ENCODE peak calls at places on chromosomes 5 and 9, in six cellular contexts. L is neuronal stem cell, H is mesenchymal stem cell, K is trophoblast cell, M is H1, G is H9. Q is an unnamed sample.

GRCh38 chr5:144405986-144406385 is 235.3 kb downstream of the KCTD16 start:
- DNase-seq in L (no peak), H (no peak), K (no peak), M (no peak), G (no peak), Q (no peak)

GRCh38 chr5:176732736-176733585 is 77.4 kb upstream of the UNC5A start:
- DNase-seq in L (no peak), H (no peak), K (no peak), M (peak; percentile 46), G (peak; percentile 30), Q (no peak)

GRCh38 chr5:104569621-104570020 is 1007.0 kb upstream of the NUDT12 start:
- DNase-seq in L (no peak), H (no peak), K (no peak), M (no peak), G (no peak), Q (no peak)

GRCh38 chr5:179325296-179326031 is 19.8 kb downstream of the ADAMTS2 start:
- DNase-seq in L (no peak), H (no peak), K (no peak), M (no peak), G (no peak), Q (no peak)

GRCh38 chr5:118029807-118030206 is 958.5 kb downstream of the DTWD2 start:
- DNase-seq in L (no peak), H (no peak), K (no peak), M (no peak), G (no peak), Q (no peak)

GRCh38 chr5:82975812-82976211 is 101.4 kb downstream of the TMEM167A start:
- DNase-seq in L (no peak), H (no peak), K (peak; percentile 92), M (no peak), G (no peak), Q (no peak)

GRCh38 chr9:96253059-96253696 is 48.8 kb downstream of the HSD17B3 start:
- DNase-seq in L (no peak), H (no peak), K (no peak), M (no peak), G (no peak), Q (no peak)

GRCh38 chr9:102796244-102796643 is 198.9 kb upstream of the CYLC2 start:
- DNase-seq in L (no peak), H (no peak), K (no peak), M (no peak), G (no peak), Q (no peak)

GRCh38 chr5:10653751-10654400 is 90.0 kb downstream of the ANKRD33B start:
- DNase-seq in L (no peak), H (no peak), K (no peak), M (no peak), G (no peak), Q (no peak)

GRCh38 chr5:130141689-130142320 is 237.5 kb downstream of the CHSY3 start:
- DNase-seq in L (no peak), H (peak; percentile 62), K (peak; percentile 61), M (peak; percentile 70), G (peak; percentile 64), Q (no peak)

GRCh38 chr9:115117999-115118470 is at the start of gene TNC:
- DNase-seq in L (peak; percentile 52), H (peak; percentile 81), K (peak; percentile 10), M (peak; percentile 52), G (peak; percentile 63), Q (peak; percentile 92)

GRCh38 chr5:1526151-1526631 is 2.4 kb upstream of the LPCAT1 start:
- DNase-seq in L (no peak), H (no peak), K (no peak), M (peak; percentile 38), G (no peak), Q (no peak)

GRCh38 chr9:133792721-133793470 is 54.7 kb upstream of the SARDH start:
- DNase-seq in L (peak; percentile 62), H (peak; percentile 81), K (peak; percentile 83), M (peak; percentile 90), G (peak; percentile 70), Q (peak; percentile 73)

GRCh38 chr5:177527595-177527994 is 10.8 kb upstream of the DDX41 start:
- DNase-seq in L (no peak), H (no peak), K (no peak), M (no peak), G (no peak), Q (no peak)

GRCh38 chr9:84493284-84493947 is 152.9 kb upstream of the SLC28A3 start:
- DNase-seq in L (no peak), H (no peak), K (no peak), M (peak; percentile 46), G (peak; percentile 64), Q (no peak)
- H3K14ac ChIP-seq in L (no peak overlapping the region), H (peak overlapping the region; percentile 59), K (no peak overlapping the region), M (no peak overlapping the region), G (no peak overlapping the region), Q (no peak overlapping the region)

DNA sequence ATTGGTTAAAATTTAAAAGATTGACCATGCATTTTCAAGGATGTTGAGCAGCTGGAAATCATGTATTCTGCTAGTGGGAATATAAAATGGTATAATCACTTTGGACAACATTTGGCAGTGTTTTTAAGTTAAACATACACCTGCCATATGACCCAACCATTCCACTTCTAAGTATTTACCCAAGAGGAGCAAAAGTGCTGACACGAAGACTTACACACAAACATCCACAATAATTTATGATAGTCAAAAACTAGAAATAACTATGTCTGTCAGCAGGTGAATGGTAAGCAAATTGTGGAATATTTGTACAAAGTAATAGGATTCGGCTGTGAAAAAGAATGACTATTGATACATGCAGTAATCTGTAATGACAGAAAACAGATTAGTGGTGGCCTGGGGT is 30.7 kb upstream of the SRP19 start:
- DNase-seq in L (no peak), H (no peak), K (no peak), M (no peak), G (no peak), Q (no peak)
- H3K14ac ChIP-seq in L (no peak overlapping the region), H (no peak overlapping the region), K (no peak overlapping the region), M (no peak overlapping the region), G (no peak overlapping the region), Q (no peak overlapping the region)

DNA sequence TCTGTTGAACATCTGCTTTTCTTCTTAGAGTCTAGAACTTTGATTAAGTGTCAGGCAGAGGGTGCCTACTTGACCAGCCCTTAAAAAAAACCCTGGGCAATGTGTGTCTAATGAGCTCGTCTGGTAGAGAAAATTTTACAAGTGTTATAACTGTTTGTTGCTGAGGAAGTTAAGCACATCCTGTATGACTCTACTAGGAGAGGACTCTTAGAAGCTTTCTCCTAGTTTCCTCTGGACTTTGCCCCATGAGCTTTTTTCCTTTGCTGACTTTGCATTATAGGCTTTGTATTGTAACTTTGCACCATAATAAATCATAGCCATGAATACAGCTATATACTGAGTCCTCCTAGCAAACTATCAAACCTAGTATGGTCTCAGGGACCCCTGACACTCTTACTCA is 39.4 kb downstream of the GNG10 start:
- DNase-seq in L (no peak), H (peak; percentile 13), K (no peak), M (no peak), G (no peak), Q (no peak)
- H3K14ac ChIP-seq in L (no peak overlapping the region), H (no peak overlapping the region), K (no peak overlapping the region), M (no peak overlapping the region), G (no peak overlapping the region), Q (no peak overlapping the region)

DNA sequence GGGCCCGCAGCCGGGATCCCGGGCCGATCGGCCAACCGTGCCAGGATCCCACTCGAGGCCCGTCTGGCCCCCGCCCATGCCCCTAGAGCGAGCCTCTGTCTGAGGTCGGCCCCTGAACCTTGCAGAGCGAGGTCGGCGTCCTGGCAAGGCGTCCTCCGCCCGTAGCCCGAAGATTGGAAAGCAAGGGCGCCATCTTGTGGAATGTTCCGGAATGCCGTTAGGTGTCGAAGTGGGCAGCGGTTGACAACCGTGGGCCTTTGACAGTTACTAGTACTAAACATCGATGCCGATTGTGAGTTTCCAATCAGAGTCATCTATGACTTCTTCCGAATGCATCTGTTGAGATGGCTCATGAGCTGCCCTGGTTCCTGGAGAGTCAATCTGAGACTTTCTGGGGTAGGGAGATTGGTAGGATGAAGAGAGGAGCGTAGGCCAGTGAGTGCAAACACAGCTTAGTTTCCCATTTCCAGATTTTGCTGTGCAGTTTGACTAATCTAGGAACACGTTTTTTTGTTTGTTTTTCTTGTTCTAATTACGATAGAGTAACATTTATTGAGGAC is 921 bp upstream of the PLK2 start:
- DNase-seq in L (peak; percentile 93), H (peak; percentile 88), K (peak; percentile 99), M (peak; percentile 96), G (peak; percentile 93), Q (peak; percentile 80)
- H3K14ac ChIP-seq in L (no peak overlapping the region), H (no peak overlapping the region), K (peak overlapping the region; percentile 52), M (no peak overlapping the region), G (no peak overlapping the region), Q (peak overlapping the region; percentile 91)

GRCh38 chr9:125648294-125648693 is 58.7 kb downstream of the MAPKAP1 start:
- DNase-seq in L (no peak), H (no peak), K (no peak), M (no peak), G (no peak), Q (no peak)

GRCh38 chr9:125649826-125650225 is 57.2 kb downstream of the MAPKAP1 start:
- DNase-seq in L (no peak), H (peak; percentile 46), K (no peak), M (no peak), G (no peak), Q (no peak)

GRCh38 chr9:125649315-125649714 is 57.7 kb downstream of the MAPKAP1 start:
- DNase-seq in L (no peak), H (peak; percentile 93), K (peak; percentile 42), M (no peak), G (no peak), Q (peak; percentile 86)

GRCh38 chr9:125644819-125645507 is 62.0 kb downstream of the MAPKAP1 start:
- DNase-seq in L (no peak), H (no peak), K (no peak), M (no peak), G (no peak), Q (no peak)

GRCh38 chr9:125646222-125647100 is 60.5 kb downstream of the MAPKAP1 start:
- DNase-seq in L (no peak), H (peak; percentile 52), K (no peak), M (no peak), G (no peak), Q (no peak)
- H3K14ac ChIP-seq in L (no peak overlapping the region), H (no peak overlapping the region), K (no peak overlapping the region), M (no peak overlapping the region), G (no peak overlapping the region), Q (no peak overlapping the region)